ENCODE peak calls at places on chromosomes 11 and 22, in ten cellular contexts. One of them, this sample, is unnamed.

GRCh38 chr22:27283714-27284113 is 517.8 kb downstream of the MN1 start:
- DNase-seq in kidney glomerular epithelial cell: no peak
- DNase-seq in mucosa of descending colon: no peak
- DNase-seq in NCI-H774: no peak
- DNase-seq in posterior cingulate gyrus: no peak
- DNase-seq in NCI-H1092: no peak
- DNase-seq in posterior vena cava: no peak
- DNase-seq in Karpas-422: peak
- DNase-seq in GM23338: no peak
- DNase-seq in substantia nigra: no peak
- DNase-seq in this sample: no peak

GRCh38 chr11:109096266-109096665 is 325.7 kb upstream of the C11orf87 start:
- DNase-seq in kidney glomerular epithelial cell: no peak
- DNase-seq in mucosa of descending colon: no peak
- DNase-seq in NCI-H774: no peak
- DNase-seq in posterior cingulate gyrus: no peak
- DNase-seq in NCI-H1092: no peak
- DNase-seq in posterior vena cava: no peak
- DNase-seq in Karpas-422: no peak
- DNase-seq in GM23338: no peak
- DNase-seq in substantia nigra: no peak
- DNase-seq in this sample: no peak

GRCh38 chr11:128198206-128198605 is 389.2 kb downstream of the ETS1 start:
- DNase-seq in kidney glomerular epithelial cell: no peak
- DNase-seq in mucosa of descending colon: no peak
- DNase-seq in NCI-H774: no peak
- DNase-seq in posterior cingulate gyrus: no peak
- DNase-seq in NCI-H1092: no peak
- DNase-seq in posterior vena cava: no peak
- DNase-seq in Karpas-422: no peak
- DNase-seq in GM23338: no peak
- DNase-seq in substantia nigra: no peak
- DNase-seq in this sample: no peak

GRCh38 chr11:62005231-62005661 is 37.8 kb upstream of the FTH1 start:
- DNase-seq in kidney glomerular epithelial cell: no peak
- DNase-seq in mucosa of descending colon: no peak
- DNase-seq in NCI-H774: no peak
- DNase-seq in posterior cingulate gyrus: peak
- DNase-seq in NCI-H1092: no peak
- DNase-seq in posterior vena cava: no peak
- DNase-seq in Karpas-422: no peak
- DNase-seq in GM23338: no peak
- DNase-seq in substantia nigra: no peak
- DNase-seq in this sample: no peak

GRCh38 chr11:41498726-41499125 is 39.3 kb upstream of the LRRC4C start:
- DNase-seq in kidney glomerular epithelial cell: no peak
- DNase-seq in mucosa of descending colon: no peak
- DNase-seq in NCI-H774: no peak
- DNase-seq in posterior cingulate gyrus: no peak
- DNase-seq in NCI-H1092: no peak
- DNase-seq in posterior vena cava: no peak
- DNase-seq in Karpas-422: peak
- DNase-seq in GM23338: peak
- DNase-seq in substantia nigra: no peak
- DNase-seq in this sample: no peak

GRCh38 chr11:128299132-128299726 is 288.1 kb downstream of the ETS1 start:
- DNase-seq in kidney glomerular epithelial cell: no peak
- DNase-seq in mucosa of descending colon: no peak
- DNase-seq in NCI-H774: no peak
- DNase-seq in posterior cingulate gyrus: no peak
- DNase-seq in NCI-H1092: no peak
- DNase-seq in posterior vena cava: no peak
- DNase-seq in Karpas-422: no peak
- DNase-seq in GM23338: no peak
- DNase-seq in substantia nigra: no peak
- DNase-seq in this sample: no peak

GRCh38 chr22:38110863-38111852 is 674 bp upstream of the BAIAP2L2 start:
- DNase-seq in kidney glomerular epithelial cell: peak
- DNase-seq in mucosa of descending colon: peak
- DNase-seq in NCI-H774: no peak
- DNase-seq in posterior cingulate gyrus: no peak
- DNase-seq in NCI-H1092: no peak
- DNase-seq in posterior vena cava: no peak
- DNase-seq in Karpas-422: no peak
- DNase-seq in GM23338: peak
- DNase-seq in substantia nigra: no peak
- DNase-seq in this sample: no peak

GRCh38 chr11:115390441-115390840 is 113.8 kb downstream of the CADM1 start:
- DNase-seq in kidney glomerular epithelial cell: no peak
- DNase-seq in mucosa of descending colon: no peak
- DNase-seq in NCI-H774: no peak
- DNase-seq in posterior cingulate gyrus: no peak
- DNase-seq in NCI-H1092: no peak
- DNase-seq in posterior vena cava: no peak
- DNase-seq in Karpas-422: no peak
- DNase-seq in GM23338: peak
- DNase-seq in substantia nigra: no peak
- DNase-seq in this sample: no peak

GRCh38 chr11:40403321-40403720 is 1056.1 kb downstream of the LRRC4C start:
- DNase-seq in kidney glomerular epithelial cell: no peak
- DNase-seq in mucosa of descending colon: no peak
- DNase-seq in NCI-H774: no peak
- DNase-seq in posterior cingulate gyrus: no peak
- DNase-seq in NCI-H1092: no peak
- DNase-seq in posterior vena cava: no peak
- DNase-seq in Karpas-422: no peak
- DNase-seq in GM23338: no peak
- DNase-seq in substantia nigra: no peak
- DNase-seq in this sample: no peak

GRCh38 chr11:356610-357009 is 12.7 kb upstream of the B4GALNT4 start:
- DNase-seq in kidney glomerular epithelial cell: no peak
- DNase-seq in mucosa of descending colon: no peak
- DNase-seq in NCI-H774: no peak
- DNase-seq in posterior cingulate gyrus: no peak
- DNase-seq in NCI-H1092: no peak
- DNase-seq in posterior vena cava: no peak
- DNase-seq in Karpas-422: no peak
- DNase-seq in GM23338: no peak
- DNase-seq in substantia nigra: no peak
- DNase-seq in this sample: no peak

GRCh38 chr11:14537134-14537599 is 17.0 kb upstream of the PSMA1 start:
- DNase-seq in kidney glomerular epithelial cell: peak
- DNase-seq in mucosa of descending colon: no peak
- DNase-seq in NCI-H774: peak
- DNase-seq in posterior cingulate gyrus: no peak
- DNase-seq in NCI-H1092: no peak
- DNase-seq in posterior vena cava: no peak
- DNase-seq in Karpas-422: peak
- DNase-seq in GM23338: peak
- DNase-seq in substantia nigra: no peak
- DNase-seq in this sample: no peak

GRCh38 chr11:13184295-13184794 is 93.2 kb upstream of the BMAL1 start:
- DNase-seq in kidney glomerular epithelial cell: no peak
- DNase-seq in mucosa of descending colon: no peak
- DNase-seq in NCI-H774: no peak
- DNase-seq in posterior cingulate gyrus: no peak
- DNase-seq in NCI-H1092: no peak
- DNase-seq in posterior vena cava: no peak
- DNase-seq in Karpas-422: no peak
- DNase-seq in GM23338: no peak
- DNase-seq in substantia nigra: no peak
- DNase-seq in this sample: no peak

GRCh38 chr22:41913040-41913719 is 1.7 kb downstream of the SHISA8 start:
- DNase-seq in kidney glomerular epithelial cell: no peak
- DNase-seq in mucosa of descending colon: no peak
- DNase-seq in NCI-H774: no peak
- DNase-seq in posterior cingulate gyrus: no peak
- DNase-seq in NCI-H1092: no peak
- DNase-seq in posterior vena cava: no peak
- DNase-seq in Karpas-422: no peak
- DNase-seq in GM23338: no peak
- DNase-seq in substantia nigra: no peak
- DNase-seq in this sample: no peak

GRCh38 chr11:44631831-44632230 is 66.4 kb downstream of the CD82 start:
- DNase-seq in kidney glomerular epithelial cell: no peak
- DNase-seq in mucosa of descending colon: no peak
- DNase-seq in NCI-H774: no peak
- DNase-seq in posterior cingulate gyrus: no peak
- DNase-seq in NCI-H1092: no peak
- DNase-seq in posterior vena cava: peak
- DNase-seq in Karpas-422: no peak
- DNase-seq in GM23338: no peak
- DNase-seq in substantia nigra: no peak
- DNase-seq in this sample: no peak

GRCh38 chr11:45788887-45789286 is 16.1 kb upstream of the SLC35C1 start:
- DNase-seq in kidney glomerular epithelial cell: no peak
- DNase-seq in mucosa of descending colon: no peak
- DNase-seq in NCI-H774: no peak
- DNase-seq in posterior cingulate gyrus: no peak
- DNase-seq in NCI-H1092: no peak
- DNase-seq in posterior vena cava: no peak
- DNase-seq in Karpas-422: no peak
- DNase-seq in GM23338: no peak
- DNase-seq in substantia nigra: no peak
- DNase-seq in this sample: no peak

GRCh38 chr22:38080847-38081635 is 2.9 kb downstream of the SLC16A8 start:
- DNase-seq in kidney glomerular epithelial cell: no peak
- DNase-seq in mucosa of descending colon: peak
- DNase-seq in NCI-H774: no peak
- DNase-seq in posterior cingulate gyrus: peak
- DNase-seq in NCI-H1092: no peak
- DNase-seq in posterior vena cava: no peak
- DNase-seq in Karpas-422: no peak
- DNase-seq in GM23338: peak
- DNase-seq in substantia nigra: no peak
- DNase-seq in this sample: peak

GRCh38 chr11:33742249-33742851 is 6.1 kb upstream of the CD59 start:
- DNase-seq in kidney glomerular epithelial cell: peak
- DNase-seq in mucosa of descending colon: no peak
- DNase-seq in NCI-H774: no peak
- DNase-seq in posterior cingulate gyrus: no peak
- DNase-seq in NCI-H1092: no peak
- DNase-seq in posterior vena cava: no peak
- DNase-seq in Karpas-422: peak
- DNase-seq in GM23338: no peak
- DNase-seq in substantia nigra: no peak
- DNase-seq in this sample: no peak

GRCh38 chr22:36928181-36928580 is 14.8 kb downstream of the CSF2RB start:
- DNase-seq in kidney glomerular epithelial cell: no peak
- DNase-seq in mucosa of descending colon: no peak
- DNase-seq in NCI-H774: no peak
- DNase-seq in posterior cingulate gyrus: no peak
- DNase-seq in NCI-H1092: no peak
- DNase-seq in posterior vena cava: no peak
- DNase-seq in Karpas-422: no peak
- DNase-seq in GM23338: no peak
- DNase-seq in substantia nigra: no peak
- DNase-seq in this sample: no peak

GRCh38 chr11:66886671-66887221 is 29.9 kb downstream of the LRFN4 start:
- DNase-seq in kidney glomerular epithelial cell: no peak
- DNase-seq in mucosa of descending colon: no peak
- DNase-seq in NCI-H774: no peak
- DNase-seq in posterior cingulate gyrus: no peak
- DNase-seq in NCI-H1092: no peak
- DNase-seq in posterior vena cava: no peak
- DNase-seq in Karpas-422: no peak
- DNase-seq in GM23338: no peak
- DNase-seq in substantia nigra: no peak
- DNase-seq in this sample: no peak

GRCh38 chr11:57458060-57458409 is 2.3 kb upstream of the RTN4RL2 start:
- DNase-seq in kidney glomerular epithelial cell: no peak
- DNase-seq in mucosa of descending colon: no peak
- DNase-seq in NCI-H774: no peak
- DNase-seq in posterior cingulate gyrus: no peak
- DNase-seq in NCI-H1092: no peak
- DNase-seq in posterior vena cava: no peak
- DNase-seq in Karpas-422: no peak
- DNase-seq in GM23338: peak
- DNase-seq in substantia nigra: no peak
- DNase-seq in this sample: no peak

GRCh38 chr22:45129703-45130524 is 33.8 kb upstream of the NUP50 start:
- DNase-seq in kidney glomerular epithelial cell: no peak
- DNase-seq in mucosa of descending colon: no peak
- DNase-seq in NCI-H774: no peak
- DNase-seq in posterior cingulate gyrus: no peak
- DNase-seq in NCI-H1092: no peak
- DNase-seq in posterior vena cava: no peak
- DNase-seq in Karpas-422: no peak
- DNase-seq in GM23338: peak
- DNase-seq in substantia nigra: no peak
- DNase-seq in this sample: no peak

GRCh38 chr11:61069427-61069826 is 32.9 kb upstream of the CD5 start:
- DNase-seq in kidney glomerular epithelial cell: no peak
- DNase-seq in mucosa of descending colon: no peak
- DNase-seq in NCI-H774: no peak
- DNase-seq in posterior cingulate gyrus: no peak
- DNase-seq in NCI-H1092: no peak
- DNase-seq in posterior vena cava: no peak
- DNase-seq in Karpas-422: no peak
- DNase-seq in GM23338: no peak
- DNase-seq in substantia nigra: no peak
- DNase-seq in this sample: no peak

GRCh38 chr11:120205596-120206161 is 5.2 kb upstream of the OAF start:
- DNase-seq in kidney glomerular epithelial cell: peak
- DNase-seq in mucosa of descending colon: no peak
- DNase-seq in NCI-H774: no peak
- DNase-seq in posterior cingulate gyrus: no peak
- DNase-seq in NCI-H1092: no peak
- DNase-seq in posterior vena cava: no peak
- DNase-seq in Karpas-422: no peak
- DNase-seq in GM23338: no peak
- DNase-seq in substantia nigra: no peak
- DNase-seq in this sample: no peak

GRCh38 chr11:115272925-115273324 is 231.3 kb downstream of the CADM1 start:
- DNase-seq in kidney glomerular epithelial cell: no peak
- DNase-seq in mucosa of descending colon: no peak
- DNase-seq in NCI-H774: no peak
- DNase-seq in posterior cingulate gyrus: no peak
- DNase-seq in NCI-H1092: no peak
- DNase-seq in posterior vena cava: no peak
- DNase-seq in Karpas-422: no peak
- DNase-seq in GM23338: no peak
- DNase-seq in substantia nigra: no peak
- DNase-seq in this sample: no peak

GRCh38 chr22:26318975-26319374 is 110.1 kb upstream of the ASPHD2 start:
- DNase-seq in kidney glomerular epithelial cell: no peak
- DNase-seq in mucosa of descending colon: no peak
- DNase-seq in NCI-H774: no peak
- DNase-seq in posterior cingulate gyrus: no peak
- DNase-seq in NCI-H1092: no peak
- DNase-seq in posterior vena cava: no peak
- DNase-seq in Karpas-422: peak
- DNase-seq in GM23338: peak
- DNase-seq in substantia nigra: no peak
- DNase-seq in this sample: no peak

This sample was measured in hypothalamus.